ENCODE peak calls at places on chromosomes 3 and 15, in five cellular contexts. K is naive thymus-derived CD8-positive, alpha-beta T cell; G is astrocyte of the spinal cord; D is stimulated activated CD8-positive, alpha-beta memory T cell treated with anti-CD3 and anti-CD28 coated beads, Interleukin-2, amount 100 ng/mL, for 1 hour; P is stimulated activated CD4-positive, alpha-beta T cell treated with anti-CD3 and anti-CD28 coated beads, Interleukin-12 subunit alpha, Interleukin-12 subunit beta, amount 100 ng/mL, for 4 hours. Z is an unnamed sample.

GRCh38 chr3:79973917-79974595 is 206.3 kb upstream of the ROBO1 start:
- DNase-seq in K (no peak), G (peak), D (no peak), P (no peak), Z (no peak)

GRCh38 chr3:49916686-49917085 is 12.9 kb downstream of the MON1A start:
- DNase-seq in K (no peak), G (no peak), D (no peak), P (no peak), Z (no peak)

GRCh38 chr3:179297971-179298725 is 24.7 kb upstream of the ZNF639 start:
- DNase-seq in K (no peak), G (peak), D (no peak), P (no peak), Z (no peak)

GRCh38 chr15:74434260-74434915 is 630 bp upstream of the SEMA7A start:
- DNase-seq in K (no peak), G (peak), D (no peak), P (no peak), Z (no peak)

GRCh38 chr15:32722126-32722525 is 4.3 kb downstream of the GREM1 start:
- DNase-seq in K (no peak), G (no peak), D (no peak), P (no peak), Z (no peak)

GRCh38 chr3:121897296-121897695 is 3.1 kb downstream of the SLC15A2 start:
- DNase-seq in K (no peak), G (no peak), D (no peak), P (no peak), Z (no peak)

GRCh38 chr15:39624806-39625205 is 43.9 kb downstream of the THBS1 start:
- DNase-seq in K (no peak), G (peak), D (peak), P (peak), Z (no peak)

GRCh38 chr3:15273214-15273613 is 59.2 kb downstream of the SH3BP5 start:
- DNase-seq in K (no peak), G (no peak), D (no peak), P (no peak), Z (no peak)

GRCh38 chr15:43799209-43799944 is 643 bp downstream of the SERINC4 start:
- DNase-seq in K (no peak), G (no peak), D (no peak), P (no peak), Z (peak)

GRCh38 chr15:87355946-87356345 is 900.6 kb downstream of the NTRK3 start:
- DNase-seq in K (no peak), G (no peak), D (no peak), P (no peak), Z (no peak)

GRCh38 chr3:181699171-181699903 is 12.4 kb upstream of the SOX2 start:
- DNase-seq in K (no peak), G (peak), D (no peak), P (no peak), Z (peak)

GRCh38 chr3:47571391-47572165 is 7.1 kb downstream of the CSPG5 start:
- DNase-seq in K (no peak), G (no peak), D (no peak), P (no peak), Z (no peak)

GRCh38 chr15:47607750-47608149 is 109.6 kb upstream of the SEMA6D start:
- DNase-seq in K (no peak), G (no peak), D (no peak), P (no peak), Z (no peak)

GRCh38 chr15:55074431-55074830 is 122.3 kb downstream of the RSL24D1 start:
- DNase-seq in K (no peak), G (no peak), D (no peak), P (no peak), Z (no peak)

GRCh38 chr3:101695779-101696372 is 9.4 kb upstream of the RPL24 start:
- DNase-seq in K (peak), G (peak), D (no peak), P (no peak), Z (no peak)

GRCh38 chr3:15989419-15989818 is 185.1 kb upstream of the GALNT15 start:
- DNase-seq in K (no peak), G (no peak), D (no peak), P (no peak), Z (no peak)

GRCh38 chr15:31389576-31389975 is 62.9 kb downstream of the KLF13 start:
- DNase-seq in K (no peak), G (no peak), D (no peak), P (no peak), Z (no peak)

GRCh38 chr3:186097663-186098451 is 11.0 kb downstream of the ETV5 start:
- DNase-seq in K (no peak), G (peak), D (no peak), P (no peak), Z (peak)

GRCh38 chr3:188635258-188636038 is 481.5 kb downstream of the LPP start:
- DNase-seq in K (no peak), G (peak), D (no peak), P (no peak), Z (no peak)

GRCh38 chr3:85574306-85574705 is 615.5 kb downstream of the CADM2 start:
- DNase-seq in K (no peak), G (peak), D (no peak), P (no peak), Z (no peak)

GRCh38 chr3:124780767-124781485 is 50.7 kb downstream of the UMPS start:
- DNase-seq in K (no peak), G (peak), D (no peak), P (no peak), Z (no peak)

GRCh38 chr15:45448066-45448510 is 69.7 kb upstream of the GATM start:
- DNase-seq in K (no peak), G (no peak), D (no peak), P (no peak), Z (no peak)

GRCh38 chr3:147705626-147706025 is 296.5 kb downstream of the ZIC1 start:
- DNase-seq in K (no peak), G (no peak), D (no peak), P (no peak), Z (no peak)

GRCh38 chr3:78634316-78634715 is 1133.5 kb downstream of the ROBO1 start:
- DNase-seq in K (no peak), G (no peak), D (no peak), P (no peak), Z (no peak)

GRCh38 chr3:176927985-176928931 is 269.0 kb downstream of the TBL1XR1 start:
- DNase-seq in K (no peak), G (no peak), D (no peak), P (no peak), Z (no peak)

Z was measured in NCI-H1417.